ENCODE peak calls at places on chromosome 7, in nine cellular contexts. V is right cardiac atrium; I is brain microvascular endothelial cell; D is dorsolateral prefrontal cortex; A is CD8-positive, alpha-beta T cell; N is heart right ventricle; X is CD8-positive, alpha-beta memory T cell; T is left ventricle myocardium inferior; E is SJSA1. O is an unnamed sample.

GRCh38 chr7:137354361-137354760 is 10.8 kb upstream of the PTN start:
- DNase-seq in V (peak; percentile 29), I (peak; percentile 33), D (no peak), A (no peak), N (no peak), X (no peak), T (no peak), E (no peak), O (no peak)

GRCh38 chr7:100773491-100773890 is 40.1 kb downstream of the ZAN start:
- DNase-seq in V (no peak), I (no peak), D (no peak), A (no peak), N (no peak), X (no peak), T (no peak), E (no peak), O (no peak)

GRCh38 chr7:75737856-75738603 is 711 bp downstream of the HIP1 start:
- DNase-seq in V (peak; percentile 46), I (no peak), D (no peak), A (no peak), N (no peak), X (no peak), T (no peak), E (peak; percentile 45), O (peak; percentile 35)

GRCh38 chr7:8668627-8669500 is 235.5 kb downstream of the NXPH1 start:
- DNase-seq in V (peak; percentile 23), I (no peak), D (no peak), A (no peak), N (no peak), X (no peak), T (no peak), E (no peak), O (no peak)

GRCh38 chr7:138981332-138982203 is at the start of gene KIAA1549:
- DNase-seq in V (peak; percentile 87), I (no peak), D (peak; percentile 39), A (peak; percentile 27), N (peak; percentile 72), X (peak; percentile 22), T (peak; percentile 67), E (peak; percentile 62), O (no peak)

GRCh38 chr7:148793590-148793989 is 90.5 kb downstream of the EZH2 start:
- DNase-seq in V (no peak), I (no peak), D (no peak), A (no peak), N (no peak), X (no peak), T (no peak), E (no peak), O (no peak)

GRCh38 chr7:73622909-73623797 is 1.2 kb downstream of the MLXIPL start:
- DNase-seq in V (peak; percentile 85), I (no peak), D (no peak), A (no peak), N (peak; percentile 54), X (no peak), T (peak; percentile 48), E (no peak), O (no peak)

GRCh38 chr7:155291045-155291530 is 6.6 kb upstream of the INSIG1 start:
- DNase-seq in V (no peak), I (peak; percentile 69), D (no peak), A (no peak), N (no peak), X (no peak), T (no peak), E (peak; percentile 77), O (no peak)

GRCh38 chr7:129741743-129742213 is 130.3 kb downstream of the NRF1 start:
- DNase-seq in V (no peak), I (no peak), D (no peak), A (no peak), N (no peak), X (no peak), T (no peak), E (no peak), O (peak; percentile 43)

GRCh38 chr7:129741011-129741410 is 129.5 kb downstream of the NRF1 start:
- DNase-seq in V (no peak), I (no peak), D (no peak), A (no peak), N (no peak), X (no peak), T (no peak), E (no peak), O (no peak)

GRCh38 chr7:129740574-129740973 is 129.1 kb downstream of the NRF1 start:
- DNase-seq in V (no peak), I (no peak), D (no peak), A (no peak), N (no peak), X (no peak), T (no peak), E (no peak), O (no peak)

GRCh38 chr7:129739427-129739826 is 127.9 kb downstream of the NRF1 start:
- DNase-seq in V (no peak), I (peak; percentile 80), D (no peak), A (no peak), N (no peak), X (no peak), T (no peak), E (no peak), O (no peak)

GRCh38 chr7:129742267-129742666 is 130.7 kb downstream of the NRF1 start:
- DNase-seq in V (no peak), I (no peak), D (no peak), A (no peak), N (no peak), X (no peak), T (no peak), E (no peak), O (no peak)
- H3K27ac ChIP-seq in V (no peak overlapping the region), I (no peak overlapping the region), D (peak overlapping the region; percentile 21), A (no peak overlapping the region), N (no peak overlapping the region), X (no peak overlapping the region), T (no peak overlapping the region), E (no peak overlapping the region), O (no peak overlapping the region)

GRCh38 chr7:20217193-20217948 is at the start of gene MACC1:
- DNase-seq in V (no peak), I (no peak), D (no peak), A (peak; percentile 34), N (no peak), X (peak; percentile 27), T (no peak), E (no peak), O (no peak)

GRCh38 chr7:20214132-20214531 is 3.1 kb downstream of the MACC1 start:
- DNase-seq in V (no peak), I (no peak), D (no peak), A (no peak), N (no peak), X (no peak), T (no peak), E (no peak), O (no peak)

GRCh38 chr7:20213378-20213777 is 3.8 kb downstream of the MACC1 start:
- DNase-seq in V (no peak), I (no peak), D (no peak), A (no peak), N (no peak), X (no peak), T (no peak), E (no peak), O (no peak)

GRCh38 chr7:20216637-20217036 is 547 bp downstream of the MACC1 start:
- DNase-seq in V (no peak), I (no peak), D (no peak), A (no peak), N (no peak), X (no peak), T (no peak), E (no peak), O (no peak)

GRCh38 chr7:20214787-20215669 is 2.2 kb downstream of the MACC1 start:
- DNase-seq in V (no peak), I (no peak), D (no peak), A (no peak), N (no peak), X (no peak), T (no peak), E (no peak), O (no peak)
- H3K27ac ChIP-seq in V (no peak overlapping the region), I (no peak overlapping the region), D (no peak overlapping the region), A (no peak overlapping the region), N (no peak overlapping the region), X (no peak overlapping the region), T (no peak overlapping the region), E (no peak overlapping the region), O (no peak overlapping the region)

DNA sequence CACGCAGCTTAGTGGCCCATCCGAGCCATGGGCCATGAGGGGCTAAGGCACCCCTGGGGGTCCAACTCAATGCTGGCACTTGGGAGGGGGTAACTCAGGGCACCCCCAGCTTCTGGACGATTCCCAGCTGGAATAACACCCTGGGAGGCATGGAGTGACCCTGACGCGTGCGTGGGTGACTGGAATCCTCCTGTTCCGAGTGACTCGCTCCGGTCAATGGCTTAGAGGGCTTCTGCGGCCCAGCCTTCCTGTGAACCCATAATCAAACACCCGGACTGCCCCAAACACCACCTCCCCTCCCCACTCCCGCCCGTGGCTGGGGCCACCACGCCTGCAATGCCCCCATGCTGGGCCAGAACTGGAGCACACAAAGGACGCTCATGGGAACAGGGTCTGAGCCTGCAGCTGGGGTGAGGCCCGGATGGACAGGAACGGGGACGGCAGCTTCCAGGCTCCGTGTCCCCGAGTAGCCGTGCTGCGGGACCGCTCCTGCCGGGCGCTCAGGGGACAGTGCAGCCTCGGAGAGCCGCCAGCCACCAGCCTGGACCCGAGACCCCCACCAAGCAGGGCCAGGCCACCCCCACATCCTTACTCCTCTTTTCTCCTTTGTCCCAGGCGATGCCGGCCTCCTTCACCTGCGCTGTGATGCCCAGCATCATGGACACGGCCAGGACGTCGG is 8.5 kb downstream of the INTS1 start:
- DNase-seq in V (peak; percentile 43), I (no peak), D (no peak), A (no peak), N (no peak), X (no peak), T (no peak), E (no peak), O (no peak)
- H3K27ac ChIP-seq in V (no peak overlapping the region), I (no peak overlapping the region), D (no peak overlapping the region), A (no peak overlapping the region), N (no peak overlapping the region), X (no peak overlapping the region), T (no peak overlapping the region), E (no peak overlapping the region), O (no peak overlapping the region)

GRCh38 chr7:92836489-92837213 is at the start of gene CDK6:
- DNase-seq in V (peak; percentile 88), I (peak; percentile 66), D (peak; percentile 35), A (peak; percentile 65), N (peak; percentile 71), X (peak; percentile 63), T (peak; percentile 64), E (peak; percentile 75), O (no peak)

GRCh38 chr7:92837214-92837749 is 909 bp upstream of the CDK6 start:
- DNase-seq in V (no peak), I (no peak), D (no peak), A (no peak), N (no peak), X (no peak), T (no peak), E (no peak), O (no peak)

GRCh38 chr7:92834661-92835139 is 1.7 kb downstream of the CDK6 start:
- DNase-seq in V (peak; percentile 73), I (no peak), D (peak; percentile 6), A (peak; percentile 21), N (peak; percentile 20), X (no peak), T (no peak), E (peak; percentile 43), O (no peak)

GRCh38 chr7:92835140-92835850 is 1.1 kb downstream of the CDK6 start:
- DNase-seq in V (peak; percentile 80), I (peak; percentile 79), D (peak; percentile 25), A (peak; percentile 45), N (peak; percentile 47), X (peak; percentile 46), T (peak; percentile 49), E (peak; percentile 83), O (no peak)

DNA sequence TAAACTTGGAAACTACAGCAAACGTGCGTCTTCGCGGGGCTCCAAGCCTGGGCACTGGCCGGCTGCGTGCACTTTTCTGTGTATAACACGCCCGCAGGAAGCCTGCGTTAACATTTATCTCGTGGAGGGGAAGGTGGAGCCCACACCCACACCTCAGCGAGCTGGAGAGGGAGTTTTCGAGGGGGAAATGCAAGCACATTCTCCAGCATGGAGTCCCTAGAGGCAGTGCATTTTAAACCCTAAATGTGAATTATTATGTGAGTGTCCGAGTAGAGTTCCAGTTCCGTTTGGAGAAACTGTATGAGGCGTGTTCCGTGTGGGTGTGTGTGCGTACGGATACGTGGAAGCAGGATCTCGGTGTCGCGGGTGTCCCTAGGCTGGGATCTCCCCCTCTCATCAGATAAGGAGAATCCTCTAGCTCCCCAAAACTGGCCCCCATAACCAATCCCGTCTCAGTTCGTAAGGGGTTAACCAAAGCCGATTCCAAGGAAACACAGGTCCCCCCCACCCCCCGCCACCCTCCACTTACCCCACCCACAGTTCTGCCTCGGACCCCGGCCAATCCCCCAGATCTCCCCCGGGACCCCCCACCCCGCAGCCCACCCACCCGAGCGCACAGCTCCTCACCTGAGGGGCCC is 403 bp downstream of the CDK6 start:
- DNase-seq in V (peak; percentile 36), I (peak; percentile 26), D (peak; percentile 10), A (peak; percentile 53), N (no peak), X (peak; percentile 38), T (peak; percentile 20), E (peak; percentile 43), O (no peak)
- H3K27ac ChIP-seq in V (peak overlapping the region; percentile 90), I (peak overlapping the region; percentile 85), D (peak overlapping the region; percentile 89), A (peak overlapping the region; percentile 46), N (peak overlapping the region; percentile 98), X (peak overlapping the region; percentile 73), T (peak overlapping the region; percentile 96), E (peak overlapping the region; percentile 96), O (peak overlapping the region; percentile 17)